ENCODE peak calls at places on chromosomes 6 and 20, in four cellular contexts. A, Y, D and X are unnamed samples.

GRCh38 chr6:43657221-43657802 is 12.5 kb downstream of the RSPH9 start:
- DNase-seq in A (no peak), Y (no peak), D (no peak), X (no peak)

GRCh38 chr6:36327226-36328009 is 9.3 kb downstream of the BNIP5 start:
- DNase-seq in Y (no peak), D (no peak), A (no peak), X (no peak)

GRCh38 chr6:157974341-157974894 is 7.2 kb upstream of the SYNJ2 start:
- DNase-seq in A (no peak), D (no peak), Y (no peak), X (no peak)

GRCh38 chr6:21992178-21992967 is 304.5 kb downstream of the PRL start:
- DNase-seq in A (no peak), Y (no peak), D (peak; percentile 69), X (no peak)

GRCh38 chr6:39599996-39600395 is 125.2 kb downstream of the KIF6 start:
- DNase-seq in A (no peak), D (no peak), Y (no peak), X (no peak)

GRCh38 chr6:14134211-14134910 is 16.8 kb downstream of the CD83 start:
- DNase-seq in A (no peak), D (no peak), Y (no peak), X (no peak)

GRCh38 chr6:15822835-15823234 is 160.0 kb upstream of the DTNBP1 start:
- DNase-seq in A (no peak), D (no peak), Y (no peak), X (no peak)

GRCh38 chr20:37262516-37262915 is 902 bp upstream of the GHRH start:
- DNase-seq in A (no peak), D (no peak), Y (no peak), X (no peak)

GRCh38 chr6:101003075-101003474 is 121.9 kb upstream of the ASCC3 start:
- DNase-seq in A (no peak), Y (no peak), D (no peak), X (no peak)

GRCh38 chr6:36544228-36544627 is 3.1 kb downstream of the STK38 start:
- DNase-seq in Y (no peak), A (no peak), D (no peak), X (peak; percentile 56)

GRCh38 chr6:53837875-53838806 is 43.3 kb downstream of the LRRC1 start:
- DNase-seq in Y (no peak), A (no peak), D (no peak), X (no peak)

GRCh38 chr20:44625361-44625760 is 26.1 kb downstream of the ADA start:
- DNase-seq in Y (no peak), A (no peak), D (no peak), X (no peak)

GRCh38 chr6:134115715-134116074 is 63.3 kb upstream of the SLC2A12 start:
- DNase-seq in Y (no peak), A (no peak), D (no peak), X (no peak)

GRCh38 chr20:11350126-11351005 is 567.3 kb upstream of the BTBD3 start:
- DNase-seq in A (no peak), Y (no peak), D (no peak), X (peak; percentile 15)
- TF ChIP-seq POLR2AphosphoS5 in A (no peak), Y (no peak), D (no peak), X (no peak)

GRCh38 chr6:159829515-159829914 is 29.4 kb downstream of the PNLDC1 start:
- DNase-seq in Y (no peak), A (no peak), D (no peak), X (no peak)
- TF ChIP-seq SPI1 in Y (no peak), A (no peak), D (no peak), X (no peak)

DNA sequence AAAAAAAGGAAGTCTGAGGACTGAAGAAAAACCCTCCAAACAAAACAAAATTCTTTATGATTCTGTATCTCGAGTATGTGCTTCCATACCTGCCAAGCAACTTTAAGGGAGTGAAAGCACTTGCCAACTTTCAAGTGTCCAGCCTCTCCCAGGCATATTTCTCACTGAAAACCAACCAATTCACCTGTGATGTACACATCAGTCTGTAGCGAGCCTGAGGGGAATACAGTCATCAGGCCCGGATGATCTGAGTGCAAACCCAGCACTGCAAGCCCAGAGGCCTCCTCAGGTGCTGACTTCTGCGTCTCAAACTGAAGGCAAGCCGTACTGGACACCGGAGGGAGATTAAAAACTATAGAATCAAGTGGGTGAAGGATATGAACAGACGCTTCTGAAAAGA is 164.7 kb upstream of the NT5E start:
- DNase-seq in A (no peak), Y (no peak), D (no peak), X (no peak)
- TF ChIP-seq POLR2AphosphoS5 in A (no peak), Y (no peak), D (no peak), X (no peak)

GRCh38 chr20:38889792-38890496 is 36.3 kb upstream of the FAM83D start:
- DNase-seq in D (peak; percentile 83), Y (no peak), A (no peak), X (no peak)

GRCh38 chr20:38885357-38885756 is 40.9 kb upstream of the FAM83D start:
- DNase-seq in Y (no peak), A (no peak), D (no peak), X (no peak)

GRCh38 chr20:38890497-38890818 is 35.8 kb upstream of the FAM83D start:
- DNase-seq in Y (no peak), A (no peak), D (no peak), X (no peak)

GRCh38 chr20:38889050-38889449 is 37.2 kb upstream of the FAM83D start:
- DNase-seq in A (no peak), D (no peak), Y (no peak), X (no peak)

DNA sequence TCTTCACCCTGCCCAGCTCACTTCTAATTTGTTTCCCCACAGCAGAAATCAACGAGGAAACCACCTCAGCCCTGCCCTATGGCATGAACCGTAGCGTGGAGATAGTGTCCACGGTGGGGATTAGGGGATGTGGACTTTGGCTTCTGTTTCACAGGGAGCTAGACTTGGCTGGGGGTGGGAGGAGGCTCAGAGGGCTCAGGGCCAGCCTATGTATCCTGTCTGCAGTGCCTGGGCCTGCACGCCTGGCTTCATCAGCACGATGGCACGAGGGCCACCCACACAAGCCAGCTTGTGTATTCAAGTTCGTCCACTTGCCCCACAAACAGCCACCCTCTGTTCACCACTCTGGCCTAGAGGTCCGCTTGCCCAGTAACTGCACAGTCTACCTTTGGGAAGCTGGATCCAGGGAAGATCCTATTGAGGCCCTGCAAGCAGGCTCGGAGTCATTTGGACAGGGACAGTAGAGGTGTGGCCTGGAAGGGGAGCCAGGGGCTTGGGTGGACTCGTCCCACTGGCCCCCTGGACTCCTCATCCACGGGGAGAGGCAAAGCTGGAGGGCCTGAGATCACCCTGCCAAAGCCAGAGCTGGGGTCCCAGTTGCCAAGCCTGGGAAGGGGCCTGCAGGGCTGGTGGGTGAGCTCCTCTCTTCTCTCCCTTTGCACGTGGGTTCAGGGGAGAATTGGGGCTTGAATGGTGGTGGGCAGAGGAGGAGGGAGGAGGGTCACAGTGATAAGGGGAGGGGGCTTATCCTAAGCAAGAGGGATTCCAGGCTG is 38.0 kb upstream of the FAM83D start:
- DNase-seq in Y (no peak), D (no peak), A (no peak), X (no peak)
- TF ChIP-seq SPI1 in Y (no peak), D (no peak), A (no peak), X (no peak)

DNA sequence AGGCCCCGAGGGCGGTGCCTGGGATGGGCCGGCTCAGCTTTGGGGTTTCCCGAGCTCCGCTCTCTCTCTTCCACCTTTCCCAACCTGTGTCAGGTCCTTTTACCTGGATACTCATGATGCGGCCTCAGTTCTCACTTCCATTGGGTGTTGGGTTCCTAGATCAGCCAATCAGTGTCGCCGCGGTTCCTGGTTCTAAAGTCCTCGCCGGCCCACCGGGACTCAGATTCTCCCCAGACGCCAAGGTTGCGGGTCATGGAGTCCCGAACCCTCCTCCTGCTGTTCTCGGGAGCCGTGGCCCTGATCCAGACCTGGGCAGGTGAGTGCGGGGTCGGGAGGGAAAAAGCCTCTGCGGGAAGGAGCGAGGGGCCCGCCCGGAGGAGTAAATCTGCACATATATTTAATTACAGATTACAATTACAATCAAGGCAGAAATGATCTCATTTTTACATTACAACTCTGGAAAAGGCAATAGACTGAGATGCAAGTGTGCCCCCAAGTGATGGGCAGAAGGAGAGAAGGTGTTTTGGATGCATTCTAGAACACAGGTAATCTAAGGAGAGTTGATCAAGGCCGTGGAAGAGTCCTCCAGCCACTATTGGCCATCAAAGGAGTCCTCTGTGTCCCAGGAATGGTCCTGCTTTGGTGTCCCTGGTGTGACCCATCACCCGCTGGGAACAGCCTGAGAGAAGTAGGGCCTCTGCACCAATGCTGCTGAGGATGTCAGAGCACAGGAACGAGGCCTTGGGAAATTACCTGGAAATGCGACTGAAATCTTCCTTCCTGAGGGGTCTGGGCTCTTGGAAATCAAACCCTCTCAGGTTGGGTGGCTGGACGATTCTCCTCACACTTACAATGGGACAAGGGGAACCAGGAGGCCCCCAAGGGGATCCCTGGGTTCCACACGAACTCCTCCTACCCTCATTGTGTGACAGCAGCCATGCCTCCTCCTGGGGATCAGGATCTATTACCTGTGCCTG is 34.7 kb upstream of the MICB start:
- DNase-seq in D (peak; percentile 71), A (peak; percentile 96), Y (peak; percentile 70), X (peak; percentile 29)
- TF ChIP-seq POLR2AphosphoS5 in D (no peak), A (peak; percentile 99), Y (peak; percentile 98), X (no peak)